ENCODE peak calls at places on chromosome 10, in seven cellular contexts. One of them, this sample, is unnamed.

GRCh38 chr10:126013489-126014281 is 117.3 kb downstream of the FANK1 start:
- DNase-seq in T-helper 2 cell treated with Interferon-gamma antibody and Interleukin-4, amounts not matched to agents 5 μg/mL and 100 μg/mL, for 36 hours: peak; percentile 7
- DNase-seq in adrenal gland: no peak
- DNase-seq in RWPE1: peak; percentile 77
- DNase-seq in CD8-positive, alpha-beta T cell: peak; percentile 7
- DNase-seq in substantia nigra: no peak
- DNase-seq in NCI-H748 treated with DMSO at 0.1 percent for 48 hours: no peak
- DNase-seq in this sample: no peak

GRCh38 chr10:89888647-89889046 is 187.3 kb downstream of the KIF20B start:
- DNase-seq in CD8-positive, alpha-beta T cell: no peak
- DNase-seq in RWPE1: no peak
- DNase-seq in NCI-H748 treated with DMSO at 0.1 percent for 48 hours: no peak
- DNase-seq in adrenal gland: no peak
- DNase-seq in substantia nigra: no peak
- DNase-seq in T-helper 2 cell treated with Interferon-gamma antibody and Interleukin-4, amounts not matched to agents 5 μg/mL and 100 μg/mL, for 36 hours: no peak
- DNase-seq in this sample: no peak

GRCh38 chr10:119377905-119378736 is 164.4 kb downstream of the RGS10 start:
- DNase-seq in NCI-H748 treated with DMSO at 0.1 percent for 48 hours: no peak
- DNase-seq in CD8-positive, alpha-beta T cell: no peak
- DNase-seq in adrenal gland: no peak
- DNase-seq in T-helper 2 cell treated with Interferon-gamma antibody and Interleukin-4, amounts not matched to agents 5 μg/mL and 100 μg/mL, for 36 hours: no peak
- DNase-seq in RWPE1: no peak
- DNase-seq in substantia nigra: peak; percentile 27
- DNase-seq in this sample: peak; percentile 39

GRCh38 chr10:117165557-117166419 is 27.7 kb upstream of the VAX1 start:
- DNase-seq in NCI-H748 treated with DMSO at 0.1 percent for 48 hours: no peak
- DNase-seq in adrenal gland: peak; percentile 54
- DNase-seq in substantia nigra: peak; percentile 33
- DNase-seq in RWPE1: peak; percentile 87
- DNase-seq in T-helper 2 cell treated with Interferon-gamma antibody and Interleukin-4, amounts not matched to agents 5 μg/mL and 100 μg/mL, for 36 hours: no peak
- DNase-seq in CD8-positive, alpha-beta T cell: no peak
- DNase-seq in this sample: peak; percentile 76

GRCh38 chr10:98608417-98608816 is 161.7 kb upstream of the HPS1 start:
- DNase-seq in adrenal gland: no peak
- DNase-seq in RWPE1: no peak
- DNase-seq in T-helper 2 cell treated with Interferon-gamma antibody and Interleukin-4, amounts not matched to agents 5 μg/mL and 100 μg/mL, for 36 hours: no peak
- DNase-seq in CD8-positive, alpha-beta T cell: no peak
- DNase-seq in substantia nigra: peak; percentile 57
- DNase-seq in NCI-H748 treated with DMSO at 0.1 percent for 48 hours: no peak
- DNase-seq in this sample: peak; percentile 62

GRCh38 chr10:132178885-132179545 is 7.7 kb upstream of the DPYSL4 start:
- DNase-seq in T-helper 2 cell treated with Interferon-gamma antibody and Interleukin-4, amounts not matched to agents 5 μg/mL and 100 μg/mL, for 36 hours: no peak
- DNase-seq in substantia nigra: no peak
- DNase-seq in RWPE1: no peak
- DNase-seq in CD8-positive, alpha-beta T cell: no peak
- DNase-seq in NCI-H748 treated with DMSO at 0.1 percent for 48 hours: no peak
- DNase-seq in adrenal gland: no peak
- DNase-seq in this sample: no peak

GRCh38 chr10:74988787-74989574 is 122.5 kb upstream of the SAMD8 start:
- DNase-seq in NCI-H748 treated with DMSO at 0.1 percent for 48 hours: peak; percentile 90
- DNase-seq in adrenal gland: no peak
- DNase-seq in CD8-positive, alpha-beta T cell: no peak
- DNase-seq in substantia nigra: no peak
- DNase-seq in T-helper 2 cell treated with Interferon-gamma antibody and Interleukin-4, amounts not matched to agents 5 μg/mL and 100 μg/mL, for 36 hours: no peak
- DNase-seq in RWPE1: peak; percentile 6
- DNase-seq in this sample: no peak

GRCh38 chr10:79137826-79138225 is 69.1 kb downstream of the ZMIZ1 start:
- DNase-seq in T-helper 2 cell treated with Interferon-gamma antibody and Interleukin-4, amounts not matched to agents 5 μg/mL and 100 μg/mL, for 36 hours: peak; percentile 63
- DNase-seq in RWPE1: no peak
- DNase-seq in substantia nigra: no peak
- DNase-seq in CD8-positive, alpha-beta T cell: peak; percentile 26
- DNase-seq in NCI-H748 treated with DMSO at 0.1 percent for 48 hours: no peak
- DNase-seq in adrenal gland: no peak
- DNase-seq in this sample: no peak

GRCh38 chr10:118754132-118754555 is 626 bp downstream of the CACUL1 start:
- DNase-seq in CD8-positive, alpha-beta T cell: peak; percentile 13
- DNase-seq in NCI-H748 treated with DMSO at 0.1 percent for 48 hours: peak; percentile 16
- DNase-seq in RWPE1: peak; percentile 66
- DNase-seq in adrenal gland: peak; percentile 70
- DNase-seq in substantia nigra: no peak
- DNase-seq in T-helper 2 cell treated with Interferon-gamma antibody and Interleukin-4, amounts not matched to agents 5 μg/mL and 100 μg/mL, for 36 hours: peak; percentile 34
- DNase-seq in this sample: no peak

GRCh38 chr10:8071006-8071405 is 16.5 kb downstream of the GATA3 start:
- DNase-seq in NCI-H748 treated with DMSO at 0.1 percent for 48 hours: no peak
- DNase-seq in substantia nigra: no peak
- DNase-seq in CD8-positive, alpha-beta T cell: no peak
- DNase-seq in T-helper 2 cell treated with Interferon-gamma antibody and Interleukin-4, amounts not matched to agents 5 μg/mL and 100 μg/mL, for 36 hours: no peak
- DNase-seq in adrenal gland: no peak
- DNase-seq in RWPE1: no peak
- DNase-seq in this sample: no peak

GRCh38 chr10:103145046-103145445 is 48.0 kb downstream of the NT5C2 start:
- DNase-seq in adrenal gland: no peak
- DNase-seq in CD8-positive, alpha-beta T cell: no peak
- DNase-seq in substantia nigra: no peak
- DNase-seq in NCI-H748 treated with DMSO at 0.1 percent for 48 hours: no peak
- DNase-seq in RWPE1: no peak
- DNase-seq in T-helper 2 cell treated with Interferon-gamma antibody and Interleukin-4, amounts not matched to agents 5 μg/mL and 100 μg/mL, for 36 hours: no peak
- DNase-seq in this sample: no peak

GRCh38 chr10:5775705-5776104 is 37.5 kb downstream of the GDI2 start:
- DNase-seq in substantia nigra: peak; percentile 14
- DNase-seq in RWPE1: no peak
- DNase-seq in T-helper 2 cell treated with Interferon-gamma antibody and Interleukin-4, amounts not matched to agents 5 μg/mL and 100 μg/mL, for 36 hours: peak; percentile 61
- DNase-seq in CD8-positive, alpha-beta T cell: peak; percentile 60
- DNase-seq in adrenal gland: no peak
- DNase-seq in NCI-H748 treated with DMSO at 0.1 percent for 48 hours: no peak
- DNase-seq in this sample: no peak

GRCh38 chr10:44260286-44260928 is 124.5 kb downstream of the CXCL12 start:
- DNase-seq in RWPE1: no peak
- DNase-seq in CD8-positive, alpha-beta T cell: no peak
- DNase-seq in adrenal gland: no peak
- DNase-seq in NCI-H748 treated with DMSO at 0.1 percent for 48 hours: no peak
- DNase-seq in substantia nigra: no peak
- DNase-seq in T-helper 2 cell treated with Interferon-gamma antibody and Interleukin-4, amounts not matched to agents 5 μg/mL and 100 μg/mL, for 36 hours: no peak
- DNase-seq in this sample: no peak

GRCh38 chr10:112622786-112623185 is 175.8 kb downstream of the VTI1A start:
- DNase-seq in T-helper 2 cell treated with Interferon-gamma antibody and Interleukin-4, amounts not matched to agents 5 μg/mL and 100 μg/mL, for 36 hours: no peak
- DNase-seq in RWPE1: no peak
- DNase-seq in NCI-H748 treated with DMSO at 0.1 percent for 48 hours: no peak
- DNase-seq in adrenal gland: no peak
- DNase-seq in CD8-positive, alpha-beta T cell: no peak
- DNase-seq in substantia nigra: no peak
- DNase-seq in this sample: no peak

GRCh38 chr10:1057106-1057657 is 997 bp downstream of the WDR37 start:
- DNase-seq in T-helper 2 cell treated with Interferon-gamma antibody and Interleukin-4, amounts not matched to agents 5 μg/mL and 100 μg/mL, for 36 hours: no peak
- DNase-seq in RWPE1: no peak
- DNase-seq in substantia nigra: no peak
- DNase-seq in CD8-positive, alpha-beta T cell: no peak
- DNase-seq in NCI-H748 treated with DMSO at 0.1 percent for 48 hours: no peak
- DNase-seq in adrenal gland: no peak
- DNase-seq in this sample: no peak

GRCh38 chr10:112811741-112812551 is 138.1 kb upstream of the TCF7L2 start:
- DNase-seq in substantia nigra: no peak
- DNase-seq in NCI-H748 treated with DMSO at 0.1 percent for 48 hours: no peak
- DNase-seq in adrenal gland: peak; percentile 69
- DNase-seq in RWPE1: peak; percentile 96
- DNase-seq in CD8-positive, alpha-beta T cell: no peak
- DNase-seq in T-helper 2 cell treated with Interferon-gamma antibody and Interleukin-4, amounts not matched to agents 5 μg/mL and 100 μg/mL, for 36 hours: no peak
- DNase-seq in this sample: no peak

GRCh38 chr10:69826789-69827532 is 25.3 kb downstream of the COL13A1 start:
- DNase-seq in RWPE1: no peak
- DNase-seq in substantia nigra: no peak
- DNase-seq in NCI-H748 treated with DMSO at 0.1 percent for 48 hours: no peak
- DNase-seq in T-helper 2 cell treated with Interferon-gamma antibody and Interleukin-4, amounts not matched to agents 5 μg/mL and 100 μg/mL, for 36 hours: no peak
- DNase-seq in CD8-positive, alpha-beta T cell: no peak
- DNase-seq in adrenal gland: no peak
- DNase-seq in this sample: no peak

GRCh38 chr10:129031233-129032150 is 435.5 kb upstream of the MGMT start:
- DNase-seq in T-helper 2 cell treated with Interferon-gamma antibody and Interleukin-4, amounts not matched to agents 5 μg/mL and 100 μg/mL, for 36 hours: peak; percentile 10
- DNase-seq in RWPE1: peak; percentile 67
- DNase-seq in adrenal gland: peak; percentile 66
- DNase-seq in substantia nigra: peak; percentile 10
- DNase-seq in NCI-H748 treated with DMSO at 0.1 percent for 48 hours: peak; percentile 34
- DNase-seq in CD8-positive, alpha-beta T cell: peak; percentile 54
- DNase-seq in this sample: peak; percentile 38

GRCh38 chr10:121910673-121911420 is 17.0 kb downstream of the ATE1 start:
- DNase-seq in RWPE1: no peak
- DNase-seq in adrenal gland: peak; percentile 9
- DNase-seq in CD8-positive, alpha-beta T cell: no peak
- DNase-seq in substantia nigra: no peak
- DNase-seq in NCI-H748 treated with DMSO at 0.1 percent for 48 hours: no peak
- DNase-seq in T-helper 2 cell treated with Interferon-gamma antibody and Interleukin-4, amounts not matched to agents 5 μg/mL and 100 μg/mL, for 36 hours: no peak
- DNase-seq in this sample: no peak

GRCh38 chr10:129952771-129953489 is 11.1 kb downstream of the EBF3 start:
- DNase-seq in CD8-positive, alpha-beta T cell: no peak
- DNase-seq in RWPE1: no peak
- DNase-seq in adrenal gland: no peak
- DNase-seq in substantia nigra: no peak
- DNase-seq in NCI-H748 treated with DMSO at 0.1 percent for 48 hours: no peak
- DNase-seq in T-helper 2 cell treated with Interferon-gamma antibody and Interleukin-4, amounts not matched to agents 5 μg/mL and 100 μg/mL, for 36 hours: no peak
- DNase-seq in this sample: no peak

GRCh38 chr10:79102056-79102874 is 33.5 kb downstream of the ZMIZ1 start:
- DNase-seq in T-helper 2 cell treated with Interferon-gamma antibody and Interleukin-4, amounts not matched to agents 5 μg/mL and 100 μg/mL, for 36 hours: no peak
- DNase-seq in substantia nigra: no peak
- DNase-seq in adrenal gland: peak; percentile 81
- DNase-seq in CD8-positive, alpha-beta T cell: no peak
- DNase-seq in NCI-H748 treated with DMSO at 0.1 percent for 48 hours: no peak
- DNase-seq in RWPE1: peak; percentile 73
- DNase-seq in this sample: peak; percentile 70

GRCh38 chr10:95359466-95359865 is 68.7 kb upstream of the PDLIM1 start:
- DNase-seq in CD8-positive, alpha-beta T cell: no peak
- DNase-seq in RWPE1: no peak
- DNase-seq in NCI-H748 treated with DMSO at 0.1 percent for 48 hours: no peak
- DNase-seq in substantia nigra: no peak
- DNase-seq in T-helper 2 cell treated with Interferon-gamma antibody and Interleukin-4, amounts not matched to agents 5 μg/mL and 100 μg/mL, for 36 hours: no peak
- DNase-seq in adrenal gland: no peak
- DNase-seq in this sample: no peak

GRCh38 chr10:33396279-33396678 is 61.8 kb upstream of the NRP1 start:
- DNase-seq in substantia nigra: no peak
- DNase-seq in RWPE1: no peak
- DNase-seq in adrenal gland: no peak
- DNase-seq in NCI-H748 treated with DMSO at 0.1 percent for 48 hours: no peak
- DNase-seq in T-helper 2 cell treated with Interferon-gamma antibody and Interleukin-4, amounts not matched to agents 5 μg/mL and 100 μg/mL, for 36 hours: no peak
- DNase-seq in CD8-positive, alpha-beta T cell: no peak
- DNase-seq in this sample: no peak

GRCh38 chr10:97701438-97702064 is 12.0 kb upstream of the MARVELD1 start:
- DNase-seq in T-helper 2 cell treated with Interferon-gamma antibody and Interleukin-4, amounts not matched to agents 5 μg/mL and 100 μg/mL, for 36 hours: peak; percentile 40
- DNase-seq in CD8-positive, alpha-beta T cell: no peak
- DNase-seq in substantia nigra: peak; percentile 37
- DNase-seq in NCI-H748 treated with DMSO at 0.1 percent for 48 hours: peak; percentile 45
- DNase-seq in adrenal gland: peak; percentile 76
- DNase-seq in RWPE1: peak; percentile 78
- DNase-seq in this sample: peak; percentile 75

GRCh38 chr10:76668013-76668370 is 969.6 kb downstream of the KCNMA1 start:
- DNase-seq in adrenal gland: no peak
- DNase-seq in substantia nigra: no peak
- DNase-seq in RWPE1: no peak
- DNase-seq in T-helper 2 cell treated with Interferon-gamma antibody and Interleukin-4, amounts not matched to agents 5 μg/mL and 100 μg/mL, for 36 hours: no peak
- DNase-seq in CD8-positive, alpha-beta T cell: no peak
- DNase-seq in NCI-H748 treated with DMSO at 0.1 percent for 48 hours: no peak
- DNase-seq in this sample: no peak

GRCh38 chr10:58631715-58632114 is 119.0 kb downstream of the BICC1 start:
- DNase-seq in CD8-positive, alpha-beta T cell: no peak
- DNase-seq in NCI-H748 treated with DMSO at 0.1 percent for 48 hours: no peak
- DNase-seq in RWPE1: no peak
- DNase-seq in adrenal gland: no peak
- DNase-seq in substantia nigra: no peak
- DNase-seq in T-helper 2 cell treated with Interferon-gamma antibody and Interleukin-4, amounts not matched to agents 5 μg/mL and 100 μg/mL, for 36 hours: no peak
- DNase-seq in this sample: no peak

GRCh38 chr10:14688606-14689005 is 86.1 kb downstream of the FAM107B start:
- DNase-seq in T-helper 2 cell treated with Interferon-gamma antibody and Interleukin-4, amounts not matched to agents 5 μg/mL and 100 μg/mL, for 36 hours: no peak
- DNase-seq in substantia nigra: no peak
- DNase-seq in RWPE1: no peak
- DNase-seq in adrenal gland: no peak
- DNase-seq in CD8-positive, alpha-beta T cell: no peak
- DNase-seq in NCI-H748 treated with DMSO at 0.1 percent for 48 hours: no peak
- DNase-seq in this sample: no peak

GRCh38 chr10:106440355-106440754 is 724.2 kb downstream of the SORCS1 start:
- DNase-seq in NCI-H748 treated with DMSO at 0.1 percent for 48 hours: no peak
- DNase-seq in RWPE1: peak; percentile 26
- DNase-seq in T-helper 2 cell treated with Interferon-gamma antibody and Interleukin-4, amounts not matched to agents 5 μg/mL and 100 μg/mL, for 36 hours: no peak
- DNase-seq in CD8-positive, alpha-beta T cell: no peak
- DNase-seq in adrenal gland: no peak
- DNase-seq in substantia nigra: no peak
- DNase-seq in this sample: no peak

GRCh38 chr10:43199088-43199683 is 60.9 kb downstream of the CSGALNACT2 start:
- DNase-seq in T-helper 2 cell treated with Interferon-gamma antibody and Interleukin-4, amounts not matched to agents 5 μg/mL and 100 μg/mL, for 36 hours: no peak
- DNase-seq in adrenal gland: no peak
- DNase-seq in RWPE1: no peak
- DNase-seq in substantia nigra: no peak
- DNase-seq in NCI-H748 treated with DMSO at 0.1 percent for 48 hours: no peak
- DNase-seq in CD8-positive, alpha-beta T cell: no peak
- DNase-seq in this sample: no peak

GRCh38 chr10:29022513-29022912 is 266.4 kb upstream of the LYZL1 start:
- DNase-seq in adrenal gland: peak; percentile 57
- DNase-seq in T-helper 2 cell treated with Interferon-gamma antibody and Interleukin-4, amounts not matched to agents 5 μg/mL and 100 μg/mL, for 36 hours: no peak
- DNase-seq in RWPE1: no peak
- DNase-seq in CD8-positive, alpha-beta T cell: no peak
- DNase-seq in substantia nigra: no peak
- DNase-seq in NCI-H748 treated with DMSO at 0.1 percent for 48 hours: no peak
- DNase-seq in this sample: no peak

GRCh38 chr10:123458933-123459332 is 207.2 kb upstream of the GPR26 start:
- DNase-seq in substantia nigra: no peak
- DNase-seq in NCI-H748 treated with DMSO at 0.1 percent for 48 hours: no peak
- DNase-seq in CD8-positive, alpha-beta T cell: no peak
- DNase-seq in T-helper 2 cell treated with Interferon-gamma antibody and Interleukin-4, amounts not matched to agents 5 μg/mL and 100 μg/mL, for 36 hours: no peak
- DNase-seq in adrenal gland: no peak
- DNase-seq in RWPE1: no peak
- DNase-seq in this sample: no peak

GRCh38 chr10:130843051-130843653 is 468.4 kb downstream of the TCERG1L start:
- DNase-seq in substantia nigra: no peak
- DNase-seq in NCI-H748 treated with DMSO at 0.1 percent for 48 hours: no peak
- DNase-seq in T-helper 2 cell treated with Interferon-gamma antibody and Interleukin-4, amounts not matched to agents 5 μg/mL and 100 μg/mL, for 36 hours: no peak
- DNase-seq in adrenal gland: no peak
- DNase-seq in RWPE1: no peak
- DNase-seq in CD8-positive, alpha-beta T cell: no peak
- DNase-seq in this sample: no peak

GRCh38 chr10:63261496-63261895 is 128.4 kb downstream of the NRBF2 start:
- DNase-seq in adrenal gland: no peak
- DNase-seq in T-helper 2 cell treated with Interferon-gamma antibody and Interleukin-4, amounts not matched to agents 5 μg/mL and 100 μg/mL, for 36 hours: no peak
- DNase-seq in RWPE1: no peak
- DNase-seq in CD8-positive, alpha-beta T cell: no peak
- DNase-seq in NCI-H748 treated with DMSO at 0.1 percent for 48 hours: no peak
- DNase-seq in substantia nigra: no peak
- DNase-seq in this sample: no peak

GRCh38 chr10:34907743-34908425 is 92.8 kb upstream of the PARD3 start:
- DNase-seq in adrenal gland: no peak
- DNase-seq in CD8-positive, alpha-beta T cell: no peak
- DNase-seq in T-helper 2 cell treated with Interferon-gamma antibody and Interleukin-4, amounts not matched to agents 5 μg/mL and 100 μg/mL, for 36 hours: no peak
- DNase-seq in NCI-H748 treated with DMSO at 0.1 percent for 48 hours: no peak
- DNase-seq in RWPE1: no peak
- DNase-seq in substantia nigra: no peak
- DNase-seq in this sample: no peak

GRCh38 chr10:62915192-62915591 is 99.0 kb upstream of the EGR2 start:
- DNase-seq in NCI-H748 treated with DMSO at 0.1 percent for 48 hours: no peak
- DNase-seq in RWPE1: no peak
- DNase-seq in T-helper 2 cell treated with Interferon-gamma antibody and Interleukin-4, amounts not matched to agents 5 μg/mL and 100 μg/mL, for 36 hours: no peak
- DNase-seq in substantia nigra: no peak
- DNase-seq in CD8-positive, alpha-beta T cell: no peak
- DNase-seq in adrenal gland: no peak
- DNase-seq in this sample: no peak

GRCh38 chr10:11612004-11613001 is 853 bp upstream of the USP6NL start:
- DNase-seq in substantia nigra: no peak
- DNase-seq in T-helper 2 cell treated with Interferon-gamma antibody and Interleukin-4, amounts not matched to agents 5 μg/mL and 100 μg/mL, for 36 hours: no peak
- DNase-seq in RWPE1: no peak
- DNase-seq in adrenal gland: no peak
- DNase-seq in NCI-H748 treated with DMSO at 0.1 percent for 48 hours: no peak
- DNase-seq in CD8-positive, alpha-beta T cell: no peak
- DNase-seq in this sample: no peak

GRCh38 chr10:110568055-110568735 is 700 bp downstream of the SMC3 start:
- DNase-seq in RWPE1: peak; percentile 5
- DNase-seq in T-helper 2 cell treated with Interferon-gamma antibody and Interleukin-4, amounts not matched to agents 5 μg/mL and 100 μg/mL, for 36 hours: peak; percentile 64
- DNase-seq in NCI-H748 treated with DMSO at 0.1 percent for 48 hours: no peak
- DNase-seq in adrenal gland: peak; percentile 62
- DNase-seq in substantia nigra: peak; percentile 61
- DNase-seq in CD8-positive, alpha-beta T cell: peak; percentile 32
- DNase-seq in this sample: peak; percentile 17

This sample was measured in head of caudate nucleus.